ENCODE peak calls at places on chromosomes 4 and X, in six cellular contexts. One of them, this sample, is unnamed.
A peak's percentile ranks its signal among the peaks of the same experiment; 100 is the strongest.

GRCh38 chrX:85109235-85109634 is 105.6 kb downstream of the APOOL start:
- DNase-seq in activated CD4-positive, alpha-beta T cell treated with anti-CD3 and anti-CD28 coated beads, Interleukin-2, amount 10 ng/mL, durations not matched to agents 7 days and 5 days: no peak
- DNase-seq in foreskin fibroblast: no peak
- DNase-seq in NCI-H69: peak; percentile 19
- DNase-seq in fibroblast of the aortic adventitia: no peak
- DNase-seq in NCI-H1105: no peak
- DNase-seq in this sample: peak; percentile 35

GRCh38 chr4:175190654-175191053 is 272.5 kb downstream of the ADAM29 start:
- DNase-seq in activated CD4-positive, alpha-beta T cell treated with anti-CD3 and anti-CD28 coated beads, Interleukin-2, amount 10 ng/mL, durations not matched to agents 7 days and 5 days: no peak
- DNase-seq in foreskin fibroblast: no peak
- DNase-seq in NCI-H69: no peak
- DNase-seq in fibroblast of the aortic adventitia: no peak
- DNase-seq in NCI-H1105: no peak
- DNase-seq in this sample: no peak

GRCh38 chrX:7240929-7241328 is 93.0 kb upstream of the PUDP start:
- DNase-seq in activated CD4-positive, alpha-beta T cell treated with anti-CD3 and anti-CD28 coated beads, Interleukin-2, amount 10 ng/mL, durations not matched to agents 7 days and 5 days: no peak
- DNase-seq in foreskin fibroblast: no peak
- DNase-seq in NCI-H69: no peak
- DNase-seq in fibroblast of the aortic adventitia: no peak
- DNase-seq in NCI-H1105: no peak
- DNase-seq in this sample: no peak

GRCh38 chr4:97720869-97721432 is 422.3 kb downstream of the STPG2 start:
- DNase-seq in activated CD4-positive, alpha-beta T cell treated with anti-CD3 and anti-CD28 coated beads, Interleukin-2, amount 10 ng/mL, durations not matched to agents 7 days and 5 days: no peak
- DNase-seq in foreskin fibroblast: no peak
- DNase-seq in NCI-H69: peak; percentile 65
- DNase-seq in fibroblast of the aortic adventitia: peak; percentile 30
- DNase-seq in NCI-H1105: peak; percentile 21
- DNase-seq in this sample: peak; percentile 54

GRCh38 chrX:110741213-110741796 is 54.3 kb downstream of the CHRDL1 start:
- DNase-seq in activated CD4-positive, alpha-beta T cell treated with anti-CD3 and anti-CD28 coated beads, Interleukin-2, amount 10 ng/mL, durations not matched to agents 7 days and 5 days: no peak
- DNase-seq in foreskin fibroblast: peak; percentile 84
- DNase-seq in NCI-H69: no peak
- DNase-seq in fibroblast of the aortic adventitia: peak; percentile 64
- DNase-seq in NCI-H1105: no peak
- DNase-seq in this sample: no peak

GRCh38 chr4:52051615-52052474 is 741 bp downstream of the SPATA18 start:
- DNase-seq in activated CD4-positive, alpha-beta T cell treated with anti-CD3 and anti-CD28 coated beads, Interleukin-2, amount 10 ng/mL, durations not matched to agents 7 days and 5 days: no peak
- DNase-seq in foreskin fibroblast: peak; percentile 95
- DNase-seq in NCI-H69: peak; percentile 94
- DNase-seq in fibroblast of the aortic adventitia: peak; percentile 84
- DNase-seq in NCI-H1105: peak; percentile 55
- DNase-seq in this sample: no peak

GRCh38 chrX:20670611-20671010 is 403.9 kb upstream of the RPS6KA3 start:
- DNase-seq in activated CD4-positive, alpha-beta T cell treated with anti-CD3 and anti-CD28 coated beads, Interleukin-2, amount 10 ng/mL, durations not matched to agents 7 days and 5 days: no peak
- DNase-seq in foreskin fibroblast: no peak
- DNase-seq in NCI-H69: no peak
- DNase-seq in fibroblast of the aortic adventitia: no peak
- DNase-seq in NCI-H1105: no peak
- DNase-seq in this sample: no peak

GRCh38 chrX:101491943-101492342 is 6.7 kb downstream of the ARMCX4 start:
- DNase-seq in activated CD4-positive, alpha-beta T cell treated with anti-CD3 and anti-CD28 coated beads, Interleukin-2, amount 10 ng/mL, durations not matched to agents 7 days and 5 days: no peak
- DNase-seq in foreskin fibroblast: no peak
- DNase-seq in NCI-H69: no peak
- DNase-seq in fibroblast of the aortic adventitia: no peak
- DNase-seq in NCI-H1105: no peak
- DNase-seq in this sample: no peak

This sample was measured in HCT116.